ENCODE peak calls at places on chromosomes 7 and 10, in nine cellular contexts. X is MCF 10A, H is brain microvascular endothelial cell, F is body of pancreas, Z is spleen, Q is HepG2, L is kidney, O is GM12878, R is glutamatergic neuron. T is an unnamed sample.

GRCh38 chr7:26857170-26857533 is 7.2 kb downstream of the SKAP2 start:
- DNase-seq in X (no peak), H (no peak), F (no peak), Z (no peak), Q (no peak), L (no peak), O (no peak), R (no peak), T (no peak)

GRCh38 chr10:6621536-6621935 is 41.5 kb upstream of the PRKCQ start:
- DNase-seq in X (peak; percentile 33), H (peak; percentile 22), F (no peak), Z (no peak), Q (no peak), L (no peak), O (no peak), R (no peak), T (no peak)

GRCh38 chr10:28241766-28242399 is 61.0 kb downstream of the MPP7 start:
- DNase-seq in X (peak; percentile 64), H (peak; percentile 57), F (peak; percentile 27), Z (no peak), Q (peak; percentile 53), L (no peak), O (peak; percentile 2), R (peak; percentile 35), T (no peak)

GRCh38 chr10:58856508-58857240 is 319.8 kb upstream of the PHYHIPL start:
- DNase-seq in X (peak; percentile 90), H (peak; percentile 97), F (peak; percentile 51), Z (no peak), Q (peak; percentile 84), L (no peak), O (no peak), R (no peak), T (no peak)

GRCh38 chr7:66741706-66742053 is 1.1 kb downstream of the RABGEF1 start:
- DNase-seq in X (peak; percentile 39), H (peak; percentile 20), F (peak; percentile 51), Z (peak; percentile 78), Q (no peak), L (no peak), O (no peak), R (no peak), T (no peak)

GRCh38 chr7:120991570-120991969 is 3.1 kb downstream of the CPED1 start:
- DNase-seq in X (no peak), H (no peak), F (no peak), Z (no peak), Q (no peak), L (no peak), O (no peak), R (no peak), T (no peak)

GRCh38 chr10:13788701-13789447 is 202.1 kb downstream of the PRPF18 start:
- DNase-seq in X (no peak), H (peak; percentile 65), F (peak; percentile 48), Z (no peak), Q (no peak), L (no peak), O (no peak), R (peak; percentile 64), T (no peak)

GRCh38 chr10:121845044-121845784 is 82.6 kb downstream of the ATE1 start:
- DNase-seq in X (no peak), H (no peak), F (no peak), Z (no peak), Q (no peak), L (no peak), O (no peak), R (no peak), T (no peak)

GRCh38 chr10:80079312-80079613 is 798 bp downstream of the TMEM254 start:
- DNase-seq in X (no peak), H (no peak), F (no peak), Z (no peak), Q (no peak), L (no peak), O (no peak), R (no peak), T (no peak)

GRCh38 chr10:117555863-117556262 is 13.3 kb downstream of the EMX2 start:
- DNase-seq in X (no peak), H (no peak), F (no peak), Z (peak; percentile 48), Q (no peak), L (no peak), O (no peak), R (peak; percentile 2), T (no peak)

GRCh38 chr7:120441850-120442249 is 168.9 kb downstream of the KCND2 start:
- DNase-seq in X (no peak), H (no peak), F (no peak), Z (no peak), Q (no peak), L (no peak), O (peak; percentile 44), R (no peak), T (no peak)

GRCh38 chr10:58791137-58791536 is 278.5 kb downstream of the BICC1 start:
- DNase-seq in X (peak; percentile 70), H (no peak), F (no peak), Z (no peak), Q (no peak), L (no peak), O (no peak), R (no peak), T (no peak)

GRCh38 chr7:23418046-23418445 is 52.2 kb downstream of the IGF2BP3 start:
- DNase-seq in X (peak; percentile 59), H (no peak), F (no peak), Z (no peak), Q (no peak), L (no peak), O (no peak), R (no peak), T (no peak)

GRCh38 chr10:62617702-62618451 is 186.6 kb upstream of the ADO start:
- DNase-seq in X (no peak), H (no peak), F (no peak), Z (no peak), Q (no peak), L (no peak), O (no peak), R (no peak), T (no peak)

GRCh38 chr10:113291413-113291812 is 261.4 kb upstream of the HABP2 start:
- DNase-seq in X (no peak), H (no peak), F (no peak), Z (no peak), Q (no peak), L (no peak), O (no peak), R (no peak), T (no peak)

DNA sequence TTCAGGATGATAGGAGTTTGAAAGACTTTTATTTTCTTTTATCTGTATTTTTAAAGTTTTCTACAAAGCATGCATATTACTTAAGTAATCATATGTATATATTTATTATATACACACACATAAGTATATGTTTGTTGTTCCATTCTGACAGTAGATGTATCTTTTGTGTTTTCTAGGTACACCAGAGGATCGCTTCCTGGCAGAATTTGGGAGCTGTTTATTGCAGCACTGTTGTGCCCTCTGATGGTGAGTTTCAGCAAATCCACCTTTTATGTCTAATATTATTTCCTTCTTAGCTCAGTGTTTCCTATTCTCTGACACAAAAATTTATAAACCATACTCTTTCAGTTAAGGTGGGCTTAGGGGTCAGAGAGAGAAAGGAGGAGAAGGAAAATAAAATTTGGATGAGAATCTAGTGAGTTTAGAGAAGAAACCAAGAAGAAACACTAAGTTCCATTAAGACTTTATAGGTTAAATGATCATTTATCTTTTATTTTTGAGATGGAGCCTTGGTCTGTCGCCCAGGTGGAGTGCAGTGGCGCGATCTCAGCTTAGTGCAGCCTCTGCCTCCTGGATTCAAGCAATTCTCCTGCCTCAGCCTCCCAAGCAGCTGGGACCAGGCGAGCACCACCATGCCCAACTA is 59.2 kb upstream of the OIT3 start:
- DNase-seq in X (peak; percentile 75), H (peak; percentile 55), F (peak; percentile 59), Z (no peak), Q (peak; percentile 53), L (no peak), O (peak; percentile 28), R (peak; percentile 28), T (no peak)
- TF ChIP-seq CTCF in X (peak; percentile 70), H (peak; percentile 71), F (peak; percentile 76), Z (peak; percentile 32), Q (peak; percentile 72), L (peak; percentile 66), O (peak; percentile 56), R (peak; percentile 60), T (peak; percentile 84)

GRCh38 chr10:124564881-124565280 is 103.3 kb downstream of the LHPP start:
- DNase-seq in X (no peak), H (no peak), F (no peak), Z (no peak), Q (no peak), L (no peak), O (no peak), R (peak; percentile 6), T (no peak)

GRCh38 chr10:124566981-124567835 is 105.6 kb downstream of the LHPP start:
- DNase-seq in X (no peak), H (no peak), F (no peak), Z (peak; percentile 72), Q (no peak), L (peak; percentile 57), O (no peak), R (peak; percentile 13), T (no peak)

GRCh38 chr10:124566222-124566888 is 104.7 kb downstream of the LHPP start:
- DNase-seq in X (no peak), H (no peak), F (no peak), Z (peak; percentile 56), Q (no peak), L (peak; percentile 61), O (no peak), R (no peak), T (no peak)

GRCh38 chr10:124563320-124563719 is 101.7 kb downstream of the LHPP start:
- DNase-seq in X (no peak), H (no peak), F (no peak), Z (no peak), Q (no peak), L (peak; percentile 7), O (no peak), R (peak; percentile 18), T (no peak)

GRCh38 chr10:124565565-124566221 is 104.1 kb downstream of the LHPP start:
- DNase-seq in X (peak; percentile 23), H (no peak), F (peak; percentile 89), Z (peak; percentile 77), Q (peak; percentile 69), L (peak; percentile 87), O (no peak), R (peak; percentile 32), T (no peak)
- TF ChIP-seq CTCF in X (peak; percentile 28), H (peak; percentile 74), F (peak; percentile 63), Z (no peak), Q (peak; percentile 85), L (peak; percentile 24), O (peak; percentile 19), R (peak; percentile 35), T (peak; percentile 63)

DNA sequence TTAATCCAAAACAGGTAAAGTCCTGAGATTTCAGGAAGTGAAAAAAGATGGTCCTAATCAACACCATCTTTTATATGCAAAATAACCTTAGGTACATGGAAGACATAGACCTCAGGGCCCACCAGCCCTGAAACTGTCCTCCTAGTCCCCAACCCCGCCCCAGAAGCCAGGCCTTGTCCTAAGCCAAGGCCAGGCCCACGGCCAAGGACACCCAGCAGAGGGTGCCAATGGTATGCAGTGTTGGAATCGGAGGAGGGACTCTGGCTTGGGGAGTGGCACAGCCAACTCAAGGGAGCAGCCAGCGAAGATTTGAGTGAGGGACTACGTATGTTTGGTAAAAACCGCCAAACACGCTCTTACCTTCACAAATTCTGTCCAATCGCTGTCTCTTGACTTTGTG is 96.7 kb downstream of the ZRANB1 start:
- DNase-seq in X (peak; percentile 71), H (no peak), F (peak; percentile 83), Z (no peak), Q (peak; percentile 23), L (peak; percentile 67), O (no peak), R (no peak), T (no peak)
- TF ChIP-seq CTCF in X (peak; percentile 12), H (peak; percentile 42), F (peak; percentile 38), Z (no peak), Q (peak; percentile 56), L (peak; percentile 34), O (peak; percentile 12), R (no peak), T (no peak)

GRCh38 chr10:178208-178607 is 43.0 kb downstream of the ZMYND11 start:
- DNase-seq in X (peak; percentile 34), H (no peak), F (no peak), Z (no peak), Q (peak; percentile 14), L (no peak), O (no peak), R (no peak), T (no peak)
- TF ChIP-seq CTCF in X (peak; percentile 37), H (no peak), F (peak; percentile 38), Z (no peak), Q (peak; percentile 42), L (peak; percentile 31), O (peak; percentile 28), R (peak; percentile 32), T (peak; percentile 55)

T was measured in type B pancreatic cell.